ENCODE peak calls at places on chromosomes 13 and 19, in four cellular contexts. F is IMR-90, Y is H1, V is mesenchymal stem cell. S is an unnamed sample.

GRCh38 chr13:39474600-39474999 is 128.4 kb downstream of the LHFPL6 start:
- DNase-seq in F (no peak), Y (no peak), V (no peak), S (no peak)

GRCh38 chr13:110149036-110149435 is 157.9 kb downstream of the COL4A1 start:
- DNase-seq in F (no peak), Y (no peak), V (no peak), S (no peak)

GRCh38 chr19:44356383-44357111 is at the start of gene ZNF112:
- DNase-seq in F (peak), Y (peak), V (peak), S (peak)

GRCh38 chr19:39045506-39045905 is 13.2 kb upstream of the FBXO27 start:
- DNase-seq in F (no peak), Y (no peak), V (no peak), S (no peak)

GRCh38 chr13:76823969-76824368 is 62.2 kb downstream of the KCTD12 start:
- DNase-seq in F (no peak), Y (no peak), V (no peak), S (no peak)

GRCh38 chr13:109271991-109272454 is 514.4 kb downstream of the IRS2 start:
- DNase-seq in F (no peak), Y (no peak), V (peak), S (no peak)

GRCh38 chr19:12782424-12783225 is 7.3 kb upstream of the HOOK2 start:
- DNase-seq in F (peak), Y (peak), V (peak), S (no peak)

GRCh38 chr19:39810424-39810823 is 23.5 kb downstream of the DYRK1B start:
- DNase-seq in F (no peak), Y (no peak), V (no peak), S (no peak)

GRCh38 chr19:4878491-4878968 is 11.1 kb upstream of the PLIN3 start:
- DNase-seq in F (no peak), Y (peak), V (no peak), S (no peak)

GRCh38 chr13:51844862-51845573 is at the start of gene TMEM272:
- DNase-seq in F (peak), Y (peak), V (peak), S (peak)

GRCh38 chr19:13794388-13794751 is 873 bp upstream of the ZSWIM4 start:
- DNase-seq in F (peak), Y (no peak), V (peak), S (no peak)

GRCh38 chr13:102011539-102011938 is 390.3 kb downstream of the FGF14 start:
- DNase-seq in F (no peak), Y (no peak), V (no peak), S (no peak)

GRCh38 chr19:1269065-1269477 is at the start of gene CIRBP:
- DNase-seq in F (peak), Y (peak), V (peak), S (peak)

GRCh38 chr13:108200781-108201398 is 14.4 kb downstream of the LIG4 start:
- DNase-seq in F (peak), Y (no peak), V (peak), S (no peak)

GRCh38 chr13:25675060-25675459 is 303.3 kb downstream of the ATP8A2 start:
- DNase-seq in F (no peak), Y (no peak), V (no peak), S (no peak)

GRCh38 chr13:110379905-110380341 is 72.8 kb downstream of the COL4A2 start:
- DNase-seq in F (peak), Y (peak), V (peak), S (no peak)

GRCh38 chr13:103161476-103161875 is 95.3 kb upstream of the SLC10A2 start:
- DNase-seq in F (no peak), Y (no peak), V (no peak), S (no peak)

DNA sequence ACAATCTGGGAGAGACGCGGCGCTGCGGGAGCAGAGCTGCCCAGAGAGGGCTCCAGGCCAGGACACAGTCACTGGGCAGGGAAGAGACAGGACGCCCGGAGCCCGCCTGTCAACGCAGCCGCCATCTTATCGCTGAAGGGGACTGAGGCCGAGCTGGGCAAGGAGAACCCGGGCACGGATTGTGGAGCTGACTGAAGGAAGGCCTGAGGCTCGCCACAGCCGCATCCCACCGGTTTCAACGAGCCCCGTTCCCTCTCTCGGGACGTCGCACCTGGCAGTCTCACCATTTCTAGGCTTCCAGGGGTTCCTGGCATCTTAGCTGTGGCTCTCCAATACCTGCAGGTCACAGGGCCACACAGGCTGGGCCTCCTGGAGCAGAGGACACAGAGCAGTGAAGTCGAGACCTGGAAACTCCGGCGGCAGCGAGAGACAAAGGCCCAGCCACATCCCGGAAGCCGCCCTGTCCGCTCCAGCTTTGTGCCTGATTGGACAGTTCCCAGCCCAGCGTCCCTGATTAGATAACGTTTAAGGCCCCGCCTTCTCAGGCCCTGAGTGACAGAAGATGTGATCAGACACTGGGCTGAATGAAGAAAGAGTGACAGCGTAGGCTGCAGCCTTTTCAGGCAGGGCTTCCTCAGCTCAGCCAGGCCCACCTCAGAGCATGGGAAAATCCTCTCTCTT is at the start of gene ZNF91:
- DNase-seq in F (peak), Y (peak), V (peak), S (peak)
- H3K14ac ChIP-seq in F (peak), Y (no peak), V (peak), S (no peak)

GRCh38 chr13:42392180-42392579 is 120.2 kb downstream of the AKAP11 start:
- DNase-seq in F (no peak), Y (no peak), V (no peak), S (no peak)

GRCh38 chr13:42395066-42395821 is 123.3 kb downstream of the AKAP11 start:
- DNase-seq in F (no peak), Y (no peak), V (no peak), S (no peak)

GRCh38 chr13:42394361-42395065 is 122.6 kb downstream of the AKAP11 start:
- DNase-seq in F (no peak), Y (no peak), V (no peak), S (no peak)

GRCh38 chr13:42392706-42393572 is 121.0 kb downstream of the AKAP11 start:
- DNase-seq in F (no peak), Y (no peak), V (peak), S (no peak)

DNA sequence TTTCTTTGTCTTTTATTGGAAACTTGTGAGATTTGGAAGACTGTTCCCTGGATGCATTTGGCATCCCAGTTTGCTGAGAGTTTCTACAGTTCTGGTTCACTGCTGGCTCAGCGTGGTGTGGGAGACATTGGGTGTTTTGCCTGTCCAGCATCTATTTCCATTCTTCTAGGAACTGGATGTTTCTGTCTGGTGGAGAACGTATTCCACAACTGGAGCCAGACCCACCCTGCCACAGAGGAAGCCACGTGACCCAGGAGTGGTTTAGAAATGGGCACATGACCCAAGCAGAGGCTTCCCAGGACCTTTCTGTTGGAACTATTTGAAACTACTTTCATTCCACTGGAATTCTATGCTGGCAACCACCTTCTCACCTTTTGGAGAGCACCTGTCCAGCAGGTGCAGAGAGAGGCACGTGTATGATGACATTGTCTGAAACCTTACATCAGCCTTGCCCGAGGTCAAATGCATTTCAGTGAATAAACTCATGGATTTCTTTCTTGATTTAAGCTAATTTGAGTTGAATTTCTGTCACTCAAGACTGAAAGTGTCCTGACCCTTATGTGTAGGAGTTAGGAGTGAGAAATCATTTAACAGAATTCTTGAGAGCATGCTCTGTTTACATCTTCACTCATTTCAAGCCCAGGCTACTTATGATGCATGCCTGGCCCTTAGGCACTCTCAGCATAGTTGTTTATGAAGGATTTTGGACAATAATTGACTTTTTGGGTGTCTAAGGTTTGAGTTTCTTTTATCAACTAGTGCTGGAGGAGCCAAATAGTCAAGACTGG is 121.8 kb downstream of the AKAP11 start:
- DNase-seq in F (no peak), Y (no peak), V (peak), S (no peak)
- H3K27ac ChIP-seq in F (no peak), Y (no peak), V (no peak), S (no peak)

DNA sequence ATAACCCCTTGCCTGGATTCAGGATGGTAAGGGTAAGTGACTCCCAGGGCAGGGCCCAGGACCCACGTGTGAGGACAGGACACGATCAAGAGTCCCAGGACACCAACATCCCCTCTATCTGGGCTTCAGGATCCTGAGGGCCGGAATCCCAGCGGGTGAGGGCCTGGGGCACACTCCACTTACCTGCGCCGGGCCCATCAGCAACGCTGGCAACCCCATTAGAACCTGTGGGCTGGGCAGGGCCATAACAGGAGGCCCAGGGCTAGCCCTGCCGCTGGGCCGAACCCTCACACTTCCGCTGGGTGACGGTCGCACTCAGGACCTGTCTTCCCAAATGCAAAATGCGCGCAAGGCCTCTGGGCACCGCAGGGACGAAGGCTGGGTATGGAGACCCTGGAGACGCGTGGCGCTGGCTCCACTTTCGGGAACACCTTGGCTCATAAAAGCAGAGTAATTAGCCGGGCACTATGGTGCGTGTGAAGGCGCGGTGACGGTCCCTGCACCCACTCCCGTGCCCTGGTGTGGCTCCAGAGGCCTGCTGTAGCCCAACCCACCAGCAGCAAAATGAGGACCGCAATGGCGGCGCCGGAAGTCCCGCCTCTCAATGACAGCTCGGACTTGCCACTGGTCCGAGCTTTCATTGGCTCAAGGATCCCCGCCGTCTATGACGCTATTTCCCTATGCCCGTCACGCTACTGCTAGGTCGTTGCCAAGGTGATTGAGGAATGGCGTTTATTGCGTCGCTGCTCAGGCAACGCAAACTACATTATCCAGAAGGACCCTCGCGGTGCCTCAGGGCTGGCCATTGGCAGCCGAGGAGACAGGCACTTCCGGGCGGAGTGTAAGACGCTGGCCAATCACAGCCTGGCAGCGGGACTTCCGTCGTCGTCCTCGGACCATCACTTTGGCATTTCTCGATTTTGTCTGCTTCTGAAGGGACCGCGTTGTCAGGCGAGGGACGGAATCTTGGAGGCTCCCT is at the start of gene ZNF132:
- DNase-seq in F (peak), Y (peak), V (peak), S (peak)
- H3K4me3 ChIP-seq in F (peak), Y (peak), V (peak), S (peak)

GRCh38 chr19:2497186-2497585 is 21.3 kb downstream of the GADD45B start:
- DNase-seq in F (no peak), Y (no peak), V (no peak), S (no peak)
- H3K14ac ChIP-seq in F (no peak), Y (no peak), V (no peak), S (no peak)

GRCh38 chr19:16892868-16893685 is 4.3 kb downstream of the F2RL3 start:
- DNase-seq in F (no peak), Y (no peak), V (peak), S (no peak)
- H3K27ac ChIP-seq in F (no peak), Y (no peak), V (no peak), S (no peak)

GRCh38 chr13:99892189-99892588 is 79.4 kb downstream of the ZIC5 start:
- DNase-seq in F (no peak), Y (peak), V (no peak), S (peak)
- H3K4me3 ChIP-seq in F (no peak), Y (no peak), V (no peak), S (peak)

DNA sequence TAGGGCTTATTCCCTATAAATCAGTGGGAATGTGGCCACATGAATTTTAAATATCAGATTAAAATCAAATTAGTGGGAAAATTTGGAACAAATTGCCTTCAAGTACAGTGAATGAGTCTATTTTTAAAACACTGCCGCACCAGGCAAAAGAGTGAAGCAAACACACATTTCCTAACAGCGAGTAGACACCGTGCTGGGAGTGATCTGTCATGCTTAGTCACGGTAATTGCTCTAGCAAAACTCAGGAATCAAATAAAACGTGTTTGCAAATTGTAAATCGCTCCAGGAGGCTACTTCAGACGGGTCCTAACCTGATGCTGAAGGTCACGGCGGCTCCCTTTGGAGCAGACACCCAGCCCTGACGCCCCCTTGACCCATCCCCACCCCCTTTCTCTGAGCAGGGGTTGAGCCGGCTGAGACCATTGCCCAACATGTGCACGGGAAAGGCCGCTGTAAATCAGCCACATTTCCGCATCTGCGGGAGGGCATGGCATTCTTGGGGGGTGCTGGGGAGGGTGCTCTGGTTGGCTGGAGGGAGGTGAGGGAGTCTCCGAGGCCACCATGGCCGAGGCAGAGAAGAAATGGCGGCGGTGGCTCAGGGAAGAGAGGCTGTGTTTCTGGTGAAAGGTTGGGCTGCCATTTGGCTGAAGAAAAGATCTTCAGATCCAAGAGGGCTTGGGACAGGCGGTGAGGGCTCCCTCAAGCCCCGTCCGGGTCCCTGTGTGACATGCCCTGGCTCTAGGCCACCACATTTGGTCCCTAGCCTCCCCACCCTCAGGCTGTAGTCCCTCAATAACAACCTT is 8.9 kb downstream of the CEBPA start:
- DNase-seq in F (peak), Y (no peak), V (peak), S (no peak)
- H3K14ac ChIP-seq in F (no peak), Y (no peak), V (no peak), S (no peak)

DNA sequence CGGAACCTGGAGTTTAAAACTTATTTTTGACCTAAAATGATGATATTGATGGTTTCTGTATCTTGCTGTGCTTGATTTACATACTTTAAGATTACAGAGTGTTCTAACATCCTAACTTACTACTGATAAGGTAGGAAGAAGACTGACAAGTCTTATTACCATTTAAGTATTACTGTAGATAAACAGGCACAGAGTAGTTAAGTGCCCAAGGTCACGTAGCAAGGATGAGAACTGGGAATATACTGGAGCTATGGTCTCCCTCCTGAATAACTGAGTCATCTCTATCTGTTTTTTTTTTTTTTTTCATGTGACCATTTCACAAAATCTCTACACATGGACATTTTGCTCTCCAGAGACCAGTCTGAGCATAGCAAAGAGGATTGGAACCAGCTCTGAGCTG is 173.4 kb downstream of the DNAJC15 start:
- DNase-seq in F (no peak), Y (no peak), V (peak), S (no peak)
- H3K27ac ChIP-seq in F (no peak), Y (no peak), V (no peak), S (no peak)